ENCODE peak calls at places on chromosomes 5 and 9, in six cellular contexts. L, B, P, D, N and M are unnamed samples.

GRCh38 chr5:113095831-113096230 is 119.2 kb downstream of the DCP2 start:
- DNase-seq in L (no peak), B (no peak), P (no peak), D (no peak), N (no peak), M (no peak)

GRCh38 chr5:179316111-179316551 is 29.1 kb downstream of the ADAMTS2 start:
- DNase-seq in L (peak), B (peak), P (no peak), D (no peak), N (no peak), M (no peak)

GRCh38 chr5:179827684-179828083 is 7.0 kb downstream of the SQSTM1 start:
- DNase-seq in L (peak), B (peak), P (peak), D (peak), N (peak), M (no peak)

GRCh38 chr9:37107701-37108100 is 12.7 kb upstream of the ZCCHC7 start:
- DNase-seq in L (no peak), B (no peak), P (no peak), D (no peak), N (no peak), M (no peak)

GRCh38 chr9:3936520-3937235 is 363.2 kb downstream of the GLIS3 start:
- DNase-seq in L (peak), B (peak), P (no peak), D (no peak), N (no peak), M (no peak)

GRCh38 chr5:174567506-174568141 is 156.8 kb upstream of the MSX2 start:
- DNase-seq in L (no peak), B (no peak), P (no peak), D (no peak), N (peak), M (no peak)

GRCh38 chr5:145903113-145903512 is 30.3 kb upstream of the GRXCR2 start:
- DNase-seq in L (no peak), B (no peak), P (peak), D (no peak), N (no peak), M (no peak)

GRCh38 chr9:114205171-114206015 is 50.1 kb downstream of the COL27A1 start:
- DNase-seq in L (no peak), B (no peak), P (no peak), D (no peak), N (no peak), M (no peak)

GRCh38 chr9:14097215-14097614 is 216.7 kb downstream of the NFIB start:
- DNase-seq in L (no peak), B (no peak), P (peak), D (no peak), N (no peak), M (no peak)

GRCh38 chr5:142428036-142428772 is 103.4 kb upstream of the SPRY4 start:
- DNase-seq in L (no peak), B (no peak), P (no peak), D (no peak), N (no peak), M (peak)

GRCh38 chr9:79617395-79617794 is 45.6 kb downstream of the TLE4 start:
- DNase-seq in L (no peak), B (no peak), P (no peak), D (no peak), N (no peak), M (no peak)

GRCh38 chr5:92519717-92520632 is 1061.0 kb downstream of the NR2F1-AS1 start:
- DNase-seq in L (no peak), B (no peak), P (no peak), D (no peak), N (no peak), M (no peak)

GRCh38 chr5:34959323-34959722 is 30.0 kb downstream of the DNAJC21 start:
- DNase-seq in L (no peak), B (no peak), P (no peak), D (no peak), N (peak), M (no peak)

GRCh38 chr5:107671742-107672211 is 1.0 kb upstream of the EFNA5 start:
- DNase-seq in L (peak), B (no peak), P (peak), D (no peak), N (peak), M (peak)

GRCh38 chr9:121404906-121405305 is 34.9 kb upstream of the STOM start:
- DNase-seq in L (no peak), B (no peak), P (no peak), D (no peak), N (no peak), M (no peak)

GRCh38 chr9:34664281-34665108 is 2.0 kb upstream of the CCL27 start:
- DNase-seq in L (peak), B (peak), P (peak), D (peak), N (peak), M (peak)

GRCh38 chr5:164073013-164073535 is 567.7 kb downstream of the MAT2B start:
- DNase-seq in L (no peak), B (no peak), P (no peak), D (no peak), N (no peak), M (no peak)

GRCh38 chr9:136013524-136014034 is 52.4 kb upstream of the UBAC1 start:
- DNase-seq in L (peak), B (peak), P (no peak), D (no peak), N (no peak), M (no peak)

GRCh38 chr9:99075246-99075912 is 29.5 kb upstream of the TGFBR1 start:
- DNase-seq in L (no peak), B (no peak), P (no peak), D (no peak), N (no peak), M (no peak)

GRCh38 chr5:169876376-169876775 is 103.9 kb downstream of the INSYN2B start:
- DNase-seq in L (no peak), B (no peak), P (no peak), D (no peak), N (no peak), M (no peak)

GRCh38 chr9:126629007-126629674 is 15.4 kb downstream of the LMX1B start:
- DNase-seq in L (no peak), B (no peak), P (no peak), D (no peak), N (no peak), M (no peak)

GRCh38 chr9:78899006-78899405 is 602.1 kb downstream of the PSAT1 start:
- DNase-seq in L (no peak), B (no peak), P (no peak), D (no peak), N (no peak), M (no peak)

GRCh38 chr5:90606539-90606938 is 47.9 kb downstream of the ADGRV1 start:
- DNase-seq in L (no peak), B (no peak), P (peak), D (no peak), N (no peak), M (no peak)

GRCh38 chr5:157511656-157512644 is 51.9 kb downstream of the NIPAL4 start:
- DNase-seq in L (peak), B (peak), P (peak), D (no peak), N (peak), M (no peak)

GRCh38 chr9:74887981-74888370 is 255 bp upstream of the TRPM6 start:
- DNase-seq in L (no peak), B (no peak), P (no peak), D (no peak), N (no peak), M (no peak)

GRCh38 chr9:124259273-124260078 is 1.7 kb downstream of the NEK6 start:
- DNase-seq in L (peak), B (peak), P (no peak), D (peak), N (peak), M (no peak)

GRCh38 chr9:124660341-124660801 is 110.7 kb downstream of the NR6A1 start:
- DNase-seq in L (no peak), B (no peak), P (peak), D (peak), N (peak), M (peak)

GRCh38 chr5:170144286-170145023 is 38.8 kb downstream of the FOXI1 start:
- DNase-seq in L (no peak), B (no peak), P (no peak), D (no peak), N (no peak), M (no peak)

GRCh38 chr9:136927343-136928261 is 16.9 kb downstream of the FBXW5 start:
- DNase-seq in L (no peak), B (no peak), P (no peak), D (no peak), N (no peak), M (no peak)

GRCh38 chr9:5714501-5715401 is 85.8 kb downstream of the RIC1 start:
- DNase-seq in L (no peak), B (no peak), P (peak), D (no peak), N (peak), M (no peak)

GRCh38 chr9:94700445-94700844 is 26.1 kb upstream of the AOPEP start:
- DNase-seq in L (no peak), B (no peak), P (no peak), D (no peak), N (no peak), M (no peak)

GRCh38 chr5:116896001-116896400 is 321.4 kb upstream of the SEMA6A start:
- DNase-seq in L (no peak), B (no peak), P (no peak), D (no peak), N (no peak), M (no peak)

GRCh38 chr9:26145938-26146337 is 467.7 kb upstream of the TUSC1 start:
- DNase-seq in L (no peak), B (no peak), P (no peak), D (no peak), N (no peak), M (no peak)

GRCh38 chr5:10856646-10857332 is 95.8 kb upstream of the DAP start:
- DNase-seq in L (peak), B (peak), P (peak), D (peak), N (peak), M (peak)

GRCh38 chr5:64811050-64811640 is 42.4 kb downstream of the CWC27 start:
- DNase-seq in L (no peak), B (no peak), P (peak), D (no peak), N (peak), M (no peak)

GRCh38 chr5:42951847-42952411 is 88.2 kb downstream of the ANXA2R start:
- DNase-seq in L (no peak), B (peak), P (peak), D (no peak), N (no peak), M (no peak)

GRCh38 chr9:137272241-137273094 is 5.1 kb upstream of the TOR4A start:
- DNase-seq in L (peak), B (no peak), P (no peak), D (no peak), N (no peak), M (no peak)

GRCh38 chr9:31272456-31273295 is 1111.8 kb upstream of the ACO1 start:
- DNase-seq in L (no peak), B (no peak), P (no peak), D (no peak), N (peak), M (no peak)

GRCh38 chr9:88660611-88661010 is 125.6 kb downstream of the NXNL2 start:
- DNase-seq in L (no peak), B (no peak), P (peak), D (peak), N (no peak), M (peak)

DNA sequence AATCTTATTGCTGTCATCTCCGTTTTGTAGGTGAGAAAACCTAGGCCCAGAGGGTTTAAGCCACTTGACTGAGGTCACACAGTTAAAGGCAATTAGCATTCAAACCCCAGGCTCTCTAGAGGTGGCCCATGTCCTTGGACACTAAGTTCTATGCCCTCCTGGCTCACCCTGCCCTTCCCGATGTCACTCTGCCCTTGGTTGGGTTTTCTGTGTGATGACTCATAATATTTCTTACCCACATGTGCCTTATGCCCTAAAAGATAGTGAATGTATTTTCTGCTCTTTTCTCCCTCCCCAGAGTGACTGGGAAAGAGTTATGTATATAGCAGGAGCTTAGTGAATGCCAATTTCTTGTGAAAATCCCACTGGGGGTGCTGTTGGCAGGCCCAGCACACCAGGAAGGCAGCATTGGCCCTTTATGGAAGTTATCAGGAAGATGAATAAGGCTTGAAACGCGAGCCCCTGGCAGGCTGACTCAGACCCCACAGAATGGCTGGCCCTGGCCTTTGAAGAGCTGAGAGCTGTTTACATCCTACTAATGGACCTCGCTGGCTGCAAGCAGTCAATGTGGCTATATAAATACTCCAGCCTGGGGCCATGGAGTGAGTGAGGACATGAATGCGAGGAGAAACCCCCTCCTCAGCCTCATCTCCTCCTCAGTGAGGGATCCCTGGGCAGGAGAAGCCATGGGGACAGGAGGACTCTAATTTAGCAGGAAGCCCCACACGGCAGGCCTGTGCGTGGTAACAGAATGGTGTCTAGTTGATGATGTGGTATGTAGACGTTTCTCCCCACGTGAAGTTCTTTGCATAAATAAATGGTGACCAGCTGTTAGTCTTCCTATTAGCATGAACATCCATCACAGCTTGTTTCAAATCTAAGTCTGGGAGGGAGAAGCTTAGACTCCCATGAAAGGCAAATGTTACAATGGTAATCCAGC is 174.8 kb upstream of the PITX1 start:
- DNase-seq in L (peak), B (no peak), P (peak), D (no peak), N (peak), M (peak)
- TF ChIP-seq CTCF in L (no peak), B (no peak), P (no peak), D (no peak), N (no peak), M (no peak)

GRCh38 chr5:139438707-139439012 is 665 bp downstream of the DNAJC18 start:
- DNase-seq in L (no peak), B (no peak), P (no peak), D (no peak), N (no peak), M (no peak)
- H3K27ac ChIP-seq in L (no peak), B (peak), P (no peak), D (no peak), N (peak), M (no peak)

DNA sequence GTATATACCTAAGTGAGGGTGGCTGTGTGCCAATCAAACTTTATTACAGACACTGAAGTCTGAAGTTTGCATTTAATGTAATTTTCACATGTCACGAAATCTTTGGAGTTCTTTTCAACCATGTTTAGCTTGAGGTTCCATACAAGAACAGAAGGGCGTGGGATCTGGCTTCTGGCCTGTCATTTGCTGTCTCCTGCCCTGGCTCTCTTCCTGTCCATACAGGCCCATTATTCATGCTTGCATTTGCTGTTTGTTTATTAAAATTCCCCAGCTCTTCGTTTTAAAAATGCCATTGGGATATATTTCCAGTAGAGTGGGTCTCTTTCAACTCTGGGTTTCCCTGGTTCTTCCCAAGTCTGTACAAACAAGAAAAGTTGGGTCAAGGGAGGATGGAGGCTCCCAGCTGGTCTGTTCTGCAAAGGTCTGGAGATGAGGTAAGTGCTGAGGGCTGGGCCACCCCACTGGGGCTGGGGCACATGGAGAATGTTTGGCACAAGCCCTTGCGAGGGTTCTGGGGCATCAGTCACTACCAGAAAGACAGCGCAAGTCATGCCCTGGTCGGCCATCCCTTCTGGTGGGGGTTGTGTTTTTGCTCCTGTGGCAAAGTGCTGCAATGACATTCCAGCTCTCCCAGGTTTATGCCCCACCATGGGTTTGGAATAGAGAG is 64.4 kb upstream of the ECM2 start:
- DNase-seq in L (no peak), B (no peak), P (no peak), D (no peak), N (no peak), M (no peak)
- TF ChIP-seq CTCF in L (no peak), B (no peak), P (no peak), D (no peak), N (no peak), M (no peak)

DNA sequence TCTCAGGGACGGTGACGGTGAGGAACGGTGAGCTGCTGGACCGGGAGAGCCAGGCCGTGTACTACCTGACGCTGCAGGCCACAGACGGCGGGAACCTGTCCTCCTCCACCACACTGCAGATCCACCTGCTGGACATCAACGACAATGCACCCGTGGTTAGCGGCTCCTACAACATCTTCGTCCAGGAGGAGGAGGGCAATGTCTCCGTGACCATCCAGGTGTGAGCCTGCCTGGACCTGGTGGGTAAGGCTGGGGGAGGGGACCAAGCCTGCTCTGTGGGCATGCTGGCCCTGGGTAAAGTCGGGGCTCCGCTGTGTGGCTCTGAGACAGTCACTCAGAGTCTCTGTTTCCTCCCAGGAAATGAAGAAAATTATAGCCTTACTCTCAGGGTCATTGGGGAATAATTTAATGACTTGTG is 29.3 kb downstream of the CDHR2 start:
- DNase-seq in L (no peak), B (no peak), P (peak), D (no peak), N (peak), M (peak)
- H3K27ac ChIP-seq in L (no peak), B (no peak), P (no peak), D (no peak), N (no peak), M (no peak)

DNA sequence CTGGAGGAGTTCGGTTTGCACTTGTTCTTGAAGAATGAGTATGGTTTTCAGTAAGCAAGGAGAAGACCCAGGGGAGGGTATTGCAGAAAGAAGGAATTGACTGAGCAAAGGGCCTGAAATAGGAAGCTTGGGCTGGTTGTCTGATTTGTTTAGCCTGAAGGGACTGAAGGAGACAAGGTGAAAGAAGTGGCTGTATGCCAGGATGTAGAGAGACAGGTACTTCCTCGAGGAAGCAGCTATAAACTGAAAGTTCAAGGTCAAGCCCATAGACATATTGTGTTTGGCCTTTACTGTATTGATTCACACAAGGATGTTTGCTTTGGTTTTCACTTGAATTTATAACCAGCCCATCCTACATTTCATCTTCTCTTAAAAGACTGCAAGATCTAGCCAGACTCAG is 183.1 kb downstream of the PALM2AKAP2 start:
- DNase-seq in L (no peak), B (no peak), P (no peak), D (no peak), N (no peak), M (no peak)
- TF ChIP-seq CTCF in L (no peak), B (no peak), P (no peak), D (no peak), N (no peak), M (no peak)

GRCh38 chr5:53330491-53330890 is 149.9 kb upstream of the FST start:
- DNase-seq in L (no peak), B (no peak), P (no peak), D (no peak), N (no peak), M (no peak)

GRCh38 chr5:53335115-53335514 is 145.3 kb upstream of the FST start:
- DNase-seq in L (no peak), B (no peak), P (peak), D (no peak), N (no peak), M (peak)

GRCh38 chr5:53334431-53334941 is 145.9 kb upstream of the FST start:
- DNase-seq in L (no peak), B (no peak), P (no peak), D (peak), N (peak), M (no peak)

GRCh38 chr5:53331463-53331862 is 149.0 kb upstream of the FST start:
- DNase-seq in L (no peak), B (no peak), P (no peak), D (no peak), N (peak), M (no peak)

GRCh38 chr5:53333160-53333559 is 147.3 kb upstream of the FST start:
- DNase-seq in L (no peak), B (no peak), P (no peak), D (no peak), N (peak), M (no peak)
- H3K27ac ChIP-seq in L (no peak), B (no peak), P (no peak), D (no peak), N (peak), M (no peak)